ENCODE peak calls at places on chromosome 3, in ten cellular contexts. P is myocyte, I is NCI-H2081 treated with DMSO at 0.1 percent for 48 hours, Q is HFFc6, T is WTC11, Y is HTR-8/SVneo, B is progenitor cell of endocrine pancreas, C is pancreas, W is pons, E is NCI-H1930. M is an unnamed sample.

GRCh38 chr3:50316657-50317242 is 5.8 kb downstream of the HYAL2 start:
- DNase-seq in P (no peak), I (no peak), Q (no peak), T (no peak), Y (peak), B (no peak), C (no peak), W (no peak), E (no peak), M (no peak)

GRCh38 chr3:182212479-182213076 is 500.9 kb downstream of the SOX2 start:
- DNase-seq in P (peak), I (peak), Q (no peak), T (peak), Y (peak), B (no peak), C (no peak), W (peak), E (peak), M (peak)

GRCh38 chr3:156635034-156635433 is 39.4 kb upstream of the TIPARP start:
- DNase-seq in P (no peak), I (no peak), Q (no peak), T (no peak), Y (no peak), B (no peak), C (no peak), W (no peak), E (no peak), M (no peak)

GRCh38 chr3:156455839-156456238 is 99.1 kb downstream of the SSR3 start:
- DNase-seq in P (no peak), I (no peak), Q (no peak), T (peak), Y (no peak), B (no peak), C (no peak), W (no peak), E (no peak), M (no peak)

GRCh38 chr3:67683522-67683921 is 29.1 kb upstream of the SUCLG2 start:
- DNase-seq in P (no peak), I (no peak), Q (no peak), T (no peak), Y (no peak), B (no peak), C (no peak), W (no peak), E (no peak), M (no peak)

GRCh38 chr3:120429921-120430361 is 20.9 kb downstream of the FSTL1 start:
- DNase-seq in P (peak), I (no peak), Q (peak), T (no peak), Y (no peak), B (no peak), C (no peak), W (no peak), E (no peak), M (no peak)

GRCh38 chr3:77513541-77513940 is 473.6 kb downstream of the ROBO2 start:
- DNase-seq in P (no peak), I (no peak), Q (peak), T (no peak), Y (no peak), B (no peak), C (no peak), W (no peak), E (no peak), M (no peak)

GRCh38 chr3:120502116-120502515 is 51.3 kb upstream of the FSTL1 start:
- DNase-seq in P (no peak), I (no peak), Q (no peak), T (no peak), Y (no peak), B (no peak), C (no peak), W (no peak), E (no peak), M (no peak)

GRCh38 chr3:172546628-172547214 is 23.5 kb upstream of the TNFSF10 start:
- DNase-seq in P (no peak), I (no peak), Q (no peak), T (no peak), Y (no peak), B (no peak), C (no peak), W (no peak), E (no peak), M (no peak)

GRCh38 chr3:135597855-135598254 is 367.7 kb upstream of the PPP2R3A start:
- DNase-seq in P (no peak), I (no peak), Q (no peak), T (no peak), Y (no peak), B (no peak), C (no peak), W (no peak), E (no peak), M (no peak)

GRCh38 chr3:141441381-141442365 is 45.2 kb upstream of the RASA2 start:
- DNase-seq in P (peak), I (no peak), Q (peak), T (peak), Y (peak), B (peak), C (peak), W (peak), E (peak), M (no peak)

GRCh38 chr3:141039573-141039972 is 11.6 kb upstream of the SPSB4 start:
- DNase-seq in P (no peak), I (no peak), Q (no peak), T (no peak), Y (no peak), B (no peak), C (no peak), W (no peak), E (no peak), M (no peak)

GRCh38 chr3:67678665-67679064 is 24.3 kb upstream of the SUCLG2 start:
- DNase-seq in P (no peak), I (no peak), Q (no peak), T (no peak), Y (no peak), B (no peak), C (no peak), W (no peak), E (no peak), M (no peak)

GRCh38 chr3:14647976-14648955 is 3.3 kb upstream of the CCDC174 start:
- DNase-seq in P (peak), I (no peak), Q (no peak), T (no peak), Y (no peak), B (no peak), C (no peak), W (no peak), E (no peak), M (no peak)

GRCh38 chr3:10927551-10927950 is 65.0 kb upstream of the SLC6A1 start:
- DNase-seq in P (no peak), I (no peak), Q (no peak), T (no peak), Y (no peak), B (no peak), C (peak), W (no peak), E (no peak), M (no peak)

GRCh38 chr3:169008772-169009358 is 654.6 kb downstream of the MECOM start:
- DNase-seq in P (no peak), I (no peak), Q (no peak), T (no peak), Y (no peak), B (no peak), C (no peak), W (no peak), E (no peak), M (no peak)

GRCh38 chr3:149273096-149273751 is 51.6 kb upstream of the CP start:
- DNase-seq in P (peak), I (peak), Q (peak), T (peak), Y (peak), B (peak), C (no peak), W (peak), E (peak), M (peak)

GRCh38 chr3:110799236-110799635 is 272.4 kb upstream of the NECTIN3 start:
- DNase-seq in P (no peak), I (no peak), Q (no peak), T (no peak), Y (peak), B (no peak), C (no peak), W (no peak), E (no peak), M (no peak)